ENCODE peak calls at places on chromosomes 11 and 22, in eight cellular contexts. One of them, this sample, is unnamed.

GRCh38 chr11:61693897-61694840 is 14.0 kb downstream of the DAGLA start:
- DNase-seq in omental fat pad: no peak
- DNase-seq in lower lobe of right lung: no peak
- DNase-seq in transverse colon: peak
- DNase-seq in esophagus squamous epithelium: no peak
- DNase-seq in heart right ventricle: no peak
- DNase-seq in HL-60: no peak
- DNase-seq in left ventricle myocardium inferior: peak
- DNase-seq in this sample: no peak

GRCh38 chr11:60378359-60378758 is at the start of gene MS4A7:
- DNase-seq in omental fat pad: no peak
- DNase-seq in esophagus squamous epithelium: no peak
- DNase-seq in transverse colon: peak
- DNase-seq in lower lobe of right lung: peak
- DNase-seq in left ventricle myocardium inferior: peak
- DNase-seq in HL-60: peak
- DNase-seq in heart right ventricle: peak
- DNase-seq in this sample: peak

GRCh38 chr11:77074626-77075221 is 8.0 kb downstream of the CAPN5 start:
- DNase-seq in transverse colon: peak
- DNase-seq in heart right ventricle: no peak
- DNase-seq in HL-60: no peak
- DNase-seq in esophagus squamous epithelium: no peak
- DNase-seq in lower lobe of right lung: peak
- DNase-seq in left ventricle myocardium inferior: no peak
- DNase-seq in omental fat pad: peak
- DNase-seq in this sample: no peak

GRCh38 chr11:88103337-88104206 is 71.7 kb downstream of the RAB38 start:
- DNase-seq in omental fat pad: no peak
- DNase-seq in left ventricle myocardium inferior: no peak
- DNase-seq in heart right ventricle: no peak
- DNase-seq in lower lobe of right lung: peak
- DNase-seq in HL-60: peak
- DNase-seq in transverse colon: peak
- DNase-seq in esophagus squamous epithelium: no peak
- DNase-seq in this sample: no peak

GRCh38 chr11:68028802-68029475 is 1.5 kb upstream of the NDUFS8 start:
- DNase-seq in transverse colon: no peak
- DNase-seq in left ventricle myocardium inferior: no peak
- DNase-seq in heart right ventricle: no peak
- DNase-seq in omental fat pad: no peak
- DNase-seq in esophagus squamous epithelium: no peak
- DNase-seq in lower lobe of right lung: no peak
- DNase-seq in HL-60: peak
- DNase-seq in this sample: no peak

GRCh38 chr11:133041928-133042890 is 490.1 kb downstream of the OPCML start:
- DNase-seq in HL-60: no peak
- DNase-seq in esophagus squamous epithelium: no peak
- DNase-seq in omental fat pad: no peak
- DNase-seq in transverse colon: no peak
- DNase-seq in left ventricle myocardium inferior: no peak
- DNase-seq in heart right ventricle: no peak
- DNase-seq in lower lobe of right lung: no peak
- DNase-seq in this sample: no peak

GRCh38 chr11:130166457-130166784 is 6.8 kb downstream of the ST14 start:
- DNase-seq in heart right ventricle: no peak
- DNase-seq in transverse colon: peak
- DNase-seq in lower lobe of right lung: no peak
- DNase-seq in esophagus squamous epithelium: no peak
- DNase-seq in omental fat pad: no peak
- DNase-seq in HL-60: no peak
- DNase-seq in left ventricle myocardium inferior: no peak
- DNase-seq in this sample: no peak

GRCh38 chr11:112281776-112282175 is 21.1 kb upstream of the PLET1 start:
- DNase-seq in HL-60: no peak
- DNase-seq in omental fat pad: no peak
- DNase-seq in left ventricle myocardium inferior: no peak
- DNase-seq in esophagus squamous epithelium: no peak
- DNase-seq in transverse colon: peak
- DNase-seq in heart right ventricle: no peak
- DNase-seq in lower lobe of right lung: no peak
- DNase-seq in this sample: no peak

DNA sequence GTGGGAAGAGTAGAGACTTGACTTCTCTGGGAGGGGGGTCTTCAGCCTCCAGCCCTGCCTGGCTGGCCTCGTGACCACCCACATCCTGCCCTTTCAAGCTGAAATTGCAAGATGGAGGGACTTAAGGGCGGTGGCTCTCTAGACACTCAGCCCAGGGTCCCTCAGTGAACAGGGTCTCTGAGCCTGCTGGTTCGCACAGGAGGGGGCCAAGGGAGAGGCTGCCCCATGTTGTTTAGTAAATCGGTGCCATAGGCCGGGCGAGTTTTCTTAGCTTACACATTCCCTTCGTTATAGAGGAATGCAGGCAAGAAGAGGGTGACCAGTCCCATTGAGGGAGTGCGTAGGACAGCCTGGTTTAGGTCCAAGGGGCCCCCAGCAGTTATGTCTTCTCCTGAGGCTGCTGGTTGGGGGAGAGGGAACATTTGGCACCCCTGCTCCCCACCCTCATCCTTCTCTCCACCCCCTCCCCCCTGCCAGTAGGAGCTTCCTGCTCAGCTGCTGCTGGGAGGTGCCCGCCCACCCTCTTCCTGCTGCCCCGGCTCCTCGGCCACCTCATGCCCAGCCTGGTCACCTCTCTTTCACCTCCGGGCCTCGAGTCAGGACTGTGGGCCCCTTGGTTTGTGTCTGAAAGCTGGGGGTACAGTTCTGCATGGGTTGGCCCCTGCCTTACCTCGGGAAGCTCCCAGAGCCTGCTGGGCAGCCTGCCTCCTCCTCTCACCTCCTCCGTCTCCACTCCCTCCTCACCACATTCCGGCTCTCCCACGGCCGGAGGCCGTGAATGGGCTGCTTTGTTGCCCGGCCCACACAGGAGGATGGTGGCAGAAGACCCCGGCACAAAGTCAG is 3.9 kb downstream of the FRMD8 start:
- DNase-seq in omental fat pad: no peak
- DNase-seq in left ventricle myocardium inferior: no peak
- DNase-seq in esophagus squamous epithelium: no peak
- DNase-seq in lower lobe of right lung: no peak
- DNase-seq in transverse colon: no peak
- DNase-seq in HL-60: no peak
- DNase-seq in heart right ventricle: no peak
- DNase-seq in this sample: no peak
- TF ChIP-seq CTCF in omental fat pad: no peak
- TF ChIP-seq CTCF in left ventricle myocardium inferior: no peak
- TF ChIP-seq CTCF in esophagus squamous epithelium: no peak
- TF ChIP-seq CTCF in lower lobe of right lung: no peak
- TF ChIP-seq CTCF in transverse colon: no peak
- TF ChIP-seq CTCF in HL-60: no peak
- TF ChIP-seq CTCF in heart right ventricle: no peak
- TF ChIP-seq CTCF in this sample: no peak

GRCh38 chr11:102252339-102252891 is 64.9 kb upstream of the BIRC3 start:
- DNase-seq in lower lobe of right lung: no peak
- DNase-seq in left ventricle myocardium inferior: no peak
- DNase-seq in transverse colon: no peak
- DNase-seq in HL-60: no peak
- DNase-seq in esophagus squamous epithelium: no peak
- DNase-seq in omental fat pad: no peak
- DNase-seq in heart right ventricle: no peak
- DNase-seq in this sample: no peak

GRCh38 chr11:102256251-102256650 is 61.0 kb upstream of the BIRC3 start:
- DNase-seq in omental fat pad: no peak
- DNase-seq in esophagus squamous epithelium: no peak
- DNase-seq in lower lobe of right lung: no peak
- DNase-seq in transverse colon: no peak
- DNase-seq in left ventricle myocardium inferior: no peak
- DNase-seq in HL-60: no peak
- DNase-seq in heart right ventricle: no peak
- DNase-seq in this sample: no peak

GRCh38 chr11:102251423-102251822 is 65.9 kb upstream of the BIRC3 start:
- DNase-seq in omental fat pad: no peak
- DNase-seq in lower lobe of right lung: no peak
- DNase-seq in transverse colon: no peak
- DNase-seq in esophagus squamous epithelium: no peak
- DNase-seq in left ventricle myocardium inferior: no peak
- DNase-seq in HL-60: no peak
- DNase-seq in heart right ventricle: no peak
- DNase-seq in this sample: no peak

GRCh38 chr11:102253018-102253775 is 64.1 kb upstream of the BIRC3 start:
- DNase-seq in esophagus squamous epithelium: no peak
- DNase-seq in transverse colon: peak
- DNase-seq in lower lobe of right lung: no peak
- DNase-seq in HL-60: no peak
- DNase-seq in heart right ventricle: no peak
- DNase-seq in left ventricle myocardium inferior: no peak
- DNase-seq in omental fat pad: no peak
- DNase-seq in this sample: no peak

DNA sequence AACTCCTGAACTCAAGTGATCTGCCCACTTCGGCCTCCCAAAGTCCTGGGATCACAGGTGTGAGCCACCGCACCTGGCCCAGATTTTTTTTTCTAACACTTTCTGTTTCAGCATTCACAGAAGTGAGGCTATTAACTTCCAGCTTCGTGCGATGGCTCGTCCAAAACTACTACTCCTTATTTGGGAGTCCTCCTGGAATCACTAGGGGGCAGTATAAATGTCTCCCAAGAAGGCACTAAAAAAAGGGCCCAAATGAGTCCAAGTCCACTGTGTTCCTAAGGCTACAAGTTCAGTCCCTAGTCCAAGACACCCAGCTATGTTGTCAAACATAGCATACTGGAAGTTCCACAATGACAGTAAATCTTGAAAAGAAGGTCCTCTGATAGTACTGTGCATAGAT is 63.2 kb upstream of the BIRC3 start:
- DNase-seq in lower lobe of right lung: no peak
- DNase-seq in left ventricle myocardium inferior: no peak
- DNase-seq in omental fat pad: no peak
- DNase-seq in heart right ventricle: no peak
- DNase-seq in transverse colon: no peak
- DNase-seq in esophagus squamous epithelium: no peak
- DNase-seq in HL-60: no peak
- DNase-seq in this sample: no peak
- TF ChIP-seq CTCF in lower lobe of right lung: peak
- TF ChIP-seq CTCF in left ventricle myocardium inferior: peak
- TF ChIP-seq CTCF in omental fat pad: no peak
- TF ChIP-seq CTCF in heart right ventricle: peak
- TF ChIP-seq CTCF in transverse colon: no peak
- TF ChIP-seq CTCF in esophagus squamous epithelium: peak
- TF ChIP-seq CTCF in HL-60: no peak
- TF ChIP-seq CTCF in this sample: no peak

DNA sequence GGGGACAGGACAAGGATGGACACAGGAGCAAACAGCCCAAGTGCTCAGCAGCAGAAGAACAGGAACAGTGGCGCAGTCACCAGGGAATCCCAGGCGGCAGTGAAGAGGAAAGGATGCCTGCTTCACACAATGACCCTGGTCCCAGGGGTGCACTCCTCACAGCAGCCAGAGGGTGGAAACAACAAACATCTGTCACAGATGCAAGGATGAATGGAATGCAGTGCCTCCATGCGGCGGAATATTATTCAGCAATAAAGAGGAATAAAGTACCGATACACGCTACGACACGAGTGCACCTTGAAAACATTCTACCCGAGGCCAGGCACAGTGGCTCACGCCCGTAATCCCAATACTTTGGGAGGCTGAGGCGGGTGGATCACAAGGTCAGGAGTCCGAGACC is 12.7 kb downstream of the CSNK1E start:
- DNase-seq in heart right ventricle: peak
- DNase-seq in omental fat pad: no peak
- DNase-seq in left ventricle myocardium inferior: peak
- DNase-seq in transverse colon: no peak
- DNase-seq in HL-60: no peak
- DNase-seq in esophagus squamous epithelium: no peak
- DNase-seq in lower lobe of right lung: no peak
- DNase-seq in this sample: no peak
- TF ChIP-seq CTCF in heart right ventricle: peak
- TF ChIP-seq CTCF in omental fat pad: no peak
- TF ChIP-seq CTCF in left ventricle myocardium inferior: peak
- TF ChIP-seq CTCF in transverse colon: peak
- TF ChIP-seq CTCF in HL-60: no peak
- TF ChIP-seq CTCF in esophagus squamous epithelium: peak
- TF ChIP-seq CTCF in lower lobe of right lung: no peak
- TF ChIP-seq CTCF in this sample: no peak

GRCh38 chr11:2742201-2742600 is 42.4 kb upstream of the KCNQ1OT1 start:
- DNase-seq in HL-60: no peak
- DNase-seq in lower lobe of right lung: peak
- DNase-seq in heart right ventricle: no peak
- DNase-seq in transverse colon: no peak
- DNase-seq in esophagus squamous epithelium: no peak
- DNase-seq in omental fat pad: no peak
- DNase-seq in left ventricle myocardium inferior: peak
- DNase-seq in this sample: no peak

GRCh38 chr11:2745511-2745910 is 45.7 kb upstream of the KCNQ1OT1 start:
- DNase-seq in left ventricle myocardium inferior: peak
- DNase-seq in esophagus squamous epithelium: no peak
- DNase-seq in transverse colon: no peak
- DNase-seq in lower lobe of right lung: peak
- DNase-seq in heart right ventricle: no peak
- DNase-seq in HL-60: no peak
- DNase-seq in omental fat pad: no peak
- DNase-seq in this sample: no peak

GRCh38 chr11:2744166-2744565 is 44.4 kb upstream of the KCNQ1OT1 start:
- DNase-seq in esophagus squamous epithelium: no peak
- DNase-seq in lower lobe of right lung: peak
- DNase-seq in transverse colon: no peak
- DNase-seq in heart right ventricle: no peak
- DNase-seq in HL-60: no peak
- DNase-seq in omental fat pad: no peak
- DNase-seq in left ventricle myocardium inferior: peak
- DNase-seq in this sample: no peak

GRCh38 chr11:2742611-2743426 is 43.0 kb upstream of the KCNQ1OT1 start:
- DNase-seq in omental fat pad: no peak
- DNase-seq in HL-60: no peak
- DNase-seq in left ventricle myocardium inferior: peak
- DNase-seq in esophagus squamous epithelium: no peak
- DNase-seq in lower lobe of right lung: peak
- DNase-seq in heart right ventricle: no peak
- DNase-seq in transverse colon: no peak
- DNase-seq in this sample: no peak

DNA sequence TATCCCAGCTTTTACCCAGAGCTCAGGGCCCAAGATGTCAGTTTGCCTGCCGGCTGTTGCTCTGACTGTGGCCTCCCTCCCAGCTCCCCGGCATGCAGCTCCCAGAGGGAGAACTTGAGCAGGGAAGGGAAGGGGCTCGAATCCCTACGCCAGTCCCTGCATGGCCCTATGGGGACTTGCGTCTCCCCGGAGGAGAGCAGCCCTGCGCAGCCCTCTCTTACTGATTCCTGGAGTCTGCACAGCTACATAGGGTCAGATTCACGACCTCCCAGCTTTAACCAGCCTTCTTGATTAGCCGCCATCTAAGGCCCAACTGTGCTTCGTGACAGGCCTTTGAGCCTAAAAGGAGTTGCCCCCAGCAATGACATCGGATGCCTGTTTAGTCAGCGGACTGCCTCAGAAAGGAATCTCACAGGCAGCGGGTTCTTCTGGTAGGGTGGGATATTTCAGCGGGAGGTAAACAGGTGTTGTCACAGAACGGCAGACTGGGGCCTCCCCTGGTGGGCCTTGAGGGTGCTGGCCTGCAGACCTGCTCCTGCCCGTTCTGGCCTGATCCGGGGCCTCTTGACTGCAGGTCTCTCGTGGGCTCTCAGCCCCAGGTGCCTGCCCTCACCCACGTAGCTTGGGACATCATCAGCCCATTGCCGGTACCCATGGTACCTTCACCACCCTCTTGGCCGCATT is 43.8 kb upstream of the KCNQ1OT1 start:
- DNase-seq in left ventricle myocardium inferior: peak
- DNase-seq in esophagus squamous epithelium: no peak
- DNase-seq in transverse colon: no peak
- DNase-seq in lower lobe of right lung: peak
- DNase-seq in HL-60: no peak
- DNase-seq in omental fat pad: no peak
- DNase-seq in heart right ventricle: no peak
- DNase-seq in this sample: no peak
- TF ChIP-seq CTCF in left ventricle myocardium inferior: no peak
- TF ChIP-seq CTCF in esophagus squamous epithelium: no peak
- TF ChIP-seq CTCF in transverse colon: no peak
- TF ChIP-seq CTCF in lower lobe of right lung: no peak
- TF ChIP-seq CTCF in HL-60: no peak
- TF ChIP-seq CTCF in omental fat pad: no peak
- TF ChIP-seq CTCF in heart right ventricle: no peak
- TF ChIP-seq CTCF in this sample: no peak